ENCODE peak calls at places on chromosomes 7 and 10, in eight cellular contexts. One of them, this sample, is unnamed. For H3K4me1, the result is how much of the 10 kb centered on the place peaks cover.

GRCh38 chr7:17299477-17299991 is 1.1 kb downstream of the AHR start:
- DNase-seq in uterus: no peak
- DNase-seq in suprapubic skin: no peak
- DNase-seq in astrocyte: no peak
- DNase-seq in Caco-2: peak
- DNase-seq in BE2C: no peak
- DNase-seq in left ventricle myocardium inferior: no peak
- DNase-seq in psoas muscle: no peak
- DNase-seq in this sample: no peak

GRCh38 chr10:59561397-59562121 is 148.1 kb downstream of the SLC16A9 start:
- DNase-seq in uterus: no peak
- DNase-seq in suprapubic skin: no peak
- DNase-seq in astrocyte: peak
- DNase-seq in Caco-2: no peak
- DNase-seq in BE2C: no peak
- DNase-seq in left ventricle myocardium inferior: no peak
- DNase-seq in psoas muscle: no peak
- DNase-seq in this sample: no peak

GRCh38 chr10:113616244-113617074 is 47.4 kb downstream of the NRAP start:
- DNase-seq in uterus: no peak
- DNase-seq in suprapubic skin: no peak
- DNase-seq in astrocyte: no peak
- DNase-seq in Caco-2: peak
- DNase-seq in BE2C: peak
- DNase-seq in left ventricle myocardium inferior: no peak
- DNase-seq in psoas muscle: no peak
- DNase-seq in this sample: no peak

GRCh38 chr10:6722616-6723004 is 142.5 kb upstream of the PRKCQ start:
- DNase-seq in uterus: no peak
- DNase-seq in suprapubic skin: no peak
- DNase-seq in astrocyte: peak
- DNase-seq in Caco-2: no peak
- DNase-seq in BE2C: no peak
- DNase-seq in left ventricle myocardium inferior: no peak
- DNase-seq in psoas muscle: no peak
- DNase-seq in this sample: no peak

GRCh38 chr7:27774717-27775328 is 34.9 kb downstream of the TAX1BP1 start:
- DNase-seq in uterus: no peak
- DNase-seq in suprapubic skin: no peak
- DNase-seq in astrocyte: peak
- DNase-seq in Caco-2: no peak
- DNase-seq in BE2C: no peak
- DNase-seq in left ventricle myocardium inferior: no peak
- DNase-seq in psoas muscle: no peak
- DNase-seq in this sample: no peak

GRCh38 chr7:150983893-150984368 is 5.8 kb upstream of the KCNH2 start:
- DNase-seq in uterus: no peak
- DNase-seq in suprapubic skin: no peak
- DNase-seq in astrocyte: peak
- DNase-seq in Caco-2: peak
- DNase-seq in BE2C: no peak
- DNase-seq in left ventricle myocardium inferior: no peak
- DNase-seq in psoas muscle: no peak
- DNase-seq in this sample: peak

GRCh38 chr7:92496876-92497275 is 19.1 kb upstream of the ERVW-1 start:
- DNase-seq in uterus: no peak
- DNase-seq in suprapubic skin: no peak
- DNase-seq in astrocyte: peak
- DNase-seq in Caco-2: no peak
- DNase-seq in BE2C: no peak
- DNase-seq in left ventricle myocardium inferior: no peak
- DNase-seq in psoas muscle: no peak
- DNase-seq in this sample: no peak

GRCh38 chr10:15181576-15182156 is 13.2 kb upstream of the NMT2 start:
- DNase-seq in uterus: no peak
- DNase-seq in suprapubic skin: peak
- DNase-seq in astrocyte: no peak
- DNase-seq in Caco-2: no peak
- DNase-seq in BE2C: no peak
- DNase-seq in left ventricle myocardium inferior: no peak
- DNase-seq in psoas muscle: no peak
- DNase-seq in this sample: no peak

GRCh38 chr7:104900525-104900924 is 113.5 kb upstream of the KMT2E start:
- DNase-seq in uterus: no peak
- DNase-seq in suprapubic skin: no peak
- DNase-seq in astrocyte: no peak
- DNase-seq in Caco-2: no peak
- DNase-seq in BE2C: no peak
- DNase-seq in left ventricle myocardium inferior: no peak
- DNase-seq in psoas muscle: no peak
- DNase-seq in this sample: no peak

GRCh38 chr10:124262249-124262865 is 156.4 kb downstream of the OAT start:
- DNase-seq in uterus: no peak
- DNase-seq in suprapubic skin: no peak
- DNase-seq in astrocyte: no peak
- DNase-seq in Caco-2: no peak
- DNase-seq in BE2C: no peak
- DNase-seq in left ventricle myocardium inferior: no peak
- DNase-seq in psoas muscle: no peak
- DNase-seq in this sample: no peak

GRCh38 chr7:55469271-55469681 is 103.0 kb downstream of the VOPP1 start:
- DNase-seq in uterus: no peak
- DNase-seq in suprapubic skin: no peak
- DNase-seq in astrocyte: no peak
- DNase-seq in Caco-2: no peak
- DNase-seq in BE2C: no peak
- DNase-seq in left ventricle myocardium inferior: no peak
- DNase-seq in psoas muscle: no peak
- DNase-seq in this sample: no peak

GRCh38 chr10:62076872-62077271 is 175.4 kb downstream of the ARID5B start:
- DNase-seq in uterus: no peak
- DNase-seq in suprapubic skin: no peak
- DNase-seq in astrocyte: peak
- DNase-seq in Caco-2: no peak
- DNase-seq in BE2C: no peak
- DNase-seq in left ventricle myocardium inferior: no peak
- DNase-seq in psoas muscle: no peak
- DNase-seq in this sample: no peak

GRCh38 chr10:106997721-106998120 is 166.8 kb downstream of the SORCS1 start:
- DNase-seq in uterus: no peak
- DNase-seq in suprapubic skin: no peak
- DNase-seq in astrocyte: no peak
- DNase-seq in Caco-2: no peak
- DNase-seq in BE2C: no peak
- DNase-seq in left ventricle myocardium inferior: no peak
- DNase-seq in psoas muscle: no peak
- DNase-seq in this sample: no peak

GRCh38 chr10:1043532-1043995 is 5.4 kb downstream of the IDI1 start:
- DNase-seq in uterus: no peak
- DNase-seq in suprapubic skin: no peak
- DNase-seq in astrocyte: no peak
- DNase-seq in Caco-2: no peak
- DNase-seq in BE2C: no peak
- DNase-seq in left ventricle myocardium inferior: peak
- DNase-seq in psoas muscle: peak
- DNase-seq in this sample: no peak

GRCh38 chr7:92763636-92764423 is 72.5 kb downstream of the CDK6 start:
- DNase-seq in uterus: no peak
- DNase-seq in suprapubic skin: no peak
- DNase-seq in astrocyte: peak
- DNase-seq in Caco-2: peak
- DNase-seq in BE2C: peak
- DNase-seq in left ventricle myocardium inferior: no peak
- DNase-seq in psoas muscle: no peak
- DNase-seq in this sample: no peak

GRCh38 chr7:106071356-106071998 is 40.6 kb downstream of the SYPL1 start:
- DNase-seq in uterus: no peak
- DNase-seq in suprapubic skin: no peak
- DNase-seq in astrocyte: no peak
- DNase-seq in Caco-2: no peak
- DNase-seq in BE2C: no peak
- DNase-seq in left ventricle myocardium inferior: no peak
- DNase-seq in psoas muscle: no peak
- DNase-seq in this sample: no peak

DNA sequence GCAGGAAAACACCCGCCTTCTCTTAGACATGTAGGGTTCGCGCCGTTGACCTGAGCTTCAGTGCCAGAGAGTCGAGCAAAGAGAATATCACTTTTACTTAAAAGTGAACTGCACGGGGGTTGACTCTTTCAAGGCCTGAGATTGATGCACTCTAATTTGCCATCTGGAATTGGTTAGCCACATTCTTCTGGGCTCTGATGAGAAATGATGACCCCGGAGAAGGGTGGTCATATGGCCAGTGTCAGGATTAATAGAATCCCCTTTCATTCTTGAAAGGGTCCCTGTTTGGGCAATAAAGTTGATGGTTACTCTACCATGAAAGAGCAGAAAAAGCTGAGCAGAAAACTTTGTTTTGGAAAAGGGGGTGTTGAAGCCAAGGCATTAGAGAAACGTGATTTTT is 31.2 kb downstream of the GRK5 start:
- DNase-seq in uterus: no peak
- DNase-seq in suprapubic skin: no peak
- DNase-seq in astrocyte: peak
- DNase-seq in Caco-2: no peak
- DNase-seq in BE2C: no peak
- DNase-seq in left ventricle myocardium inferior: no peak
- DNase-seq in psoas muscle: no peak
- DNase-seq in this sample: no peak
- TF ChIP-seq CTCF in uterus: no peak
- TF ChIP-seq CTCF in suprapubic skin: no peak
- TF ChIP-seq CTCF in astrocyte: no peak
- TF ChIP-seq CTCF in Caco-2: no peak
- TF ChIP-seq CTCF in BE2C: no peak
- TF ChIP-seq CTCF in left ventricle myocardium inferior: no peak
- TF ChIP-seq CTCF in psoas muscle: no peak
- TF ChIP-seq CTCF in this sample: no peak

GRCh38 chr10:119209050-119209735 is 1.8 kb downstream of the GRK5 start:
- DNase-seq in uterus: peak
- DNase-seq in suprapubic skin: peak
- DNase-seq in astrocyte: peak
- DNase-seq in Caco-2: peak
- DNase-seq in BE2C: peak
- DNase-seq in left ventricle myocardium inferior: peak
- DNase-seq in psoas muscle: peak
- DNase-seq in this sample: peak

GRCh38 chr10:119207367-119207668 is at the start of gene GRK5:
- DNase-seq in uterus: peak
- DNase-seq in suprapubic skin: peak
- DNase-seq in astrocyte: peak
- DNase-seq in Caco-2: peak
- DNase-seq in BE2C: peak
- DNase-seq in left ventricle myocardium inferior: peak
- DNase-seq in psoas muscle: peak
- DNase-seq in this sample: peak

GRCh38 chr10:119209736-119210355 is 2.5 kb downstream of the GRK5 start:
- DNase-seq in uterus: no peak
- DNase-seq in suprapubic skin: no peak
- DNase-seq in astrocyte: no peak
- DNase-seq in Caco-2: no peak
- DNase-seq in BE2C: no peak
- DNase-seq in left ventricle myocardium inferior: no peak
- DNase-seq in psoas muscle: no peak
- DNase-seq in this sample: no peak

GRCh38 chr10:119207713-119208552 is 562 bp downstream of the GRK5 start:
- DNase-seq in uterus: peak
- DNase-seq in suprapubic skin: peak
- DNase-seq in astrocyte: peak
- DNase-seq in Caco-2: peak
- DNase-seq in BE2C: peak
- DNase-seq in left ventricle myocardium inferior: peak
- DNase-seq in psoas muscle: peak
- DNase-seq in this sample: peak

GRCh38 chr10:119208553-119208940 is 1.2 kb downstream of the GRK5 start:
- DNase-seq in uterus: no peak
- DNase-seq in suprapubic skin: no peak
- DNase-seq in astrocyte: no peak
- DNase-seq in Caco-2: no peak
- DNase-seq in BE2C: no peak
- DNase-seq in left ventricle myocardium inferior: no peak
- DNase-seq in psoas muscle: no peak
- DNase-seq in this sample: no peak
- H3K4me1 ChIP-seq in uterus: under half
- H3K4me1 ChIP-seq in suprapubic skin: half or more
- H3K4me1 ChIP-seq in astrocyte: under half
- H3K4me1 ChIP-seq in Caco-2: under half
- H3K4me1 ChIP-seq in BE2C: under half
- H3K4me1 ChIP-seq in left ventricle myocardium inferior: half or more
- H3K4me1 ChIP-seq in psoas muscle: under half
- H3K4me1 ChIP-seq in this sample: under half

GRCh38 chr10:86585726-86586048 is 64.1 kb upstream of the WAPL start:
- DNase-seq in uterus: no peak
- DNase-seq in suprapubic skin: no peak
- DNase-seq in astrocyte: no peak
- DNase-seq in Caco-2: no peak
- DNase-seq in BE2C: no peak
- DNase-seq in left ventricle myocardium inferior: no peak
- DNase-seq in psoas muscle: no peak
- DNase-seq in this sample: no peak
- TF ChIP-seq CTCF in uterus: no peak
- TF ChIP-seq CTCF in suprapubic skin: no peak
- TF ChIP-seq CTCF in astrocyte: no peak
- TF ChIP-seq CTCF in Caco-2: no peak
- TF ChIP-seq CTCF in BE2C: no peak
- TF ChIP-seq CTCF in left ventricle myocardium inferior: peak
- TF ChIP-seq CTCF in psoas muscle: no peak
- TF ChIP-seq CTCF in this sample: peak

DNA sequence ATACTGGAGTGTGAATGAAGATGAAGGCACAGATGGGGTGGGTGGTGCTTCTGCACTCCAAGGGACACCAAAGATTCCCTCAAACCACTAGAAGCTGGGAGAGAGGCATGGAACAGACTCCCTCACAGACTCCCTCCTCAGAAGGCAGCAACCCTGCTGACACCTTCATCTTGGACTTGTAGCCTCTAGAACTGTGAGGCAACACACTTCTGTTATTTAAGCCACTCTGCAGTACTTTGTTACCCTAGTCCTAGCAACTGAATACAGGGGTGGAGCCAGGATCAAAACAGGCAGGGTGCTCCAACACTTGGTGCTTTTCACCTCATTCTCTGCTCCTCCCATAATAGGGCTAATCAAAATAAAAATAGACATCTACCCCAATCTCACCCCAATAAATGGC is 2.3 kb upstream of the GSTO1 start:
- DNase-seq in uterus: no peak
- DNase-seq in suprapubic skin: no peak
- DNase-seq in astrocyte: no peak
- DNase-seq in Caco-2: no peak
- DNase-seq in BE2C: no peak
- DNase-seq in left ventricle myocardium inferior: no peak
- DNase-seq in psoas muscle: no peak
- DNase-seq in this sample: no peak
- H3K4me1 ChIP-seq in uterus: under half
- H3K4me1 ChIP-seq in suprapubic skin: under half
- H3K4me1 ChIP-seq in astrocyte: under half
- H3K4me1 ChIP-seq in Caco-2: under half
- H3K4me1 ChIP-seq in BE2C: under half
- H3K4me1 ChIP-seq in left ventricle myocardium inferior: under half
- H3K4me1 ChIP-seq in psoas muscle: under half
- H3K4me1 ChIP-seq in this sample: under half